ENCODE peak calls at places on chromosomes 3 and 15, in seven cellular contexts. One of them, this sample, is unnamed.

GRCh38 chr15:90529369-90530249 is at the start of gene CRTC3:
- DNase-seq in HCT116: no peak
- DNase-seq in right cardiac atrium: peak; percentile 81
- DNase-seq in heart left ventricle: peak; percentile 69
- DNase-seq in aorta: peak; percentile 86
- DNase-seq in fibroblast of lung: peak; percentile 64
- DNase-seq in CD4-positive, CD25-positive, alpha-beta regulatory T cell: peak; percentile 67
- DNase-seq in this sample: peak; percentile 34

GRCh38 chr3:100915706-100916105 is 77.5 kb downstream of the ABI3BP start:
- DNase-seq in HCT116: no peak
- DNase-seq in right cardiac atrium: no peak
- DNase-seq in heart left ventricle: no peak
- DNase-seq in aorta: no peak
- DNase-seq in fibroblast of lung: no peak
- DNase-seq in CD4-positive, CD25-positive, alpha-beta regulatory T cell: no peak
- DNase-seq in this sample: no peak

GRCh38 chr3:196189608-196190347 is 21.4 kb downstream of the ZDHHC19 start:
- DNase-seq in HCT116: no peak
- DNase-seq in right cardiac atrium: peak; percentile 50
- DNase-seq in heart left ventricle: no peak
- DNase-seq in aorta: no peak
- DNase-seq in fibroblast of lung: no peak
- DNase-seq in CD4-positive, CD25-positive, alpha-beta regulatory T cell: no peak
- DNase-seq in this sample: no peak

GRCh38 chr3:44056446-44057240 is 185.0 kb upstream of the TOPAZ1 start:
- DNase-seq in HCT116: no peak
- DNase-seq in right cardiac atrium: no peak
- DNase-seq in heart left ventricle: no peak
- DNase-seq in aorta: no peak
- DNase-seq in fibroblast of lung: no peak
- DNase-seq in CD4-positive, CD25-positive, alpha-beta regulatory T cell: no peak
- DNase-seq in this sample: no peak

GRCh38 chr3:94036909-94037507 is 8.6 kb upstream of the STX19 start:
- DNase-seq in HCT116: peak; percentile 35
- DNase-seq in right cardiac atrium: no peak
- DNase-seq in heart left ventricle: no peak
- DNase-seq in aorta: no peak
- DNase-seq in fibroblast of lung: peak; percentile 17
- DNase-seq in CD4-positive, CD25-positive, alpha-beta regulatory T cell: no peak
- DNase-seq in this sample: no peak

GRCh38 chr15:27167738-27168137 is 196.8 kb downstream of the GABRG3 start:
- DNase-seq in HCT116: no peak
- DNase-seq in right cardiac atrium: no peak
- DNase-seq in heart left ventricle: no peak
- DNase-seq in aorta: no peak
- DNase-seq in fibroblast of lung: no peak
- DNase-seq in CD4-positive, CD25-positive, alpha-beta regulatory T cell: no peak
- DNase-seq in this sample: no peak

GRCh38 chr3:15360786-15361493 is 28.6 kb upstream of the SH3BP5 start:
- DNase-seq in HCT116: no peak
- DNase-seq in right cardiac atrium: no peak
- DNase-seq in heart left ventricle: no peak
- DNase-seq in aorta: no peak
- DNase-seq in fibroblast of lung: peak; percentile 87
- DNase-seq in CD4-positive, CD25-positive, alpha-beta regulatory T cell: no peak
- DNase-seq in this sample: no peak

GRCh38 chr15:66161108-66161507 is 92.4 kb downstream of the MEGF11 start:
- DNase-seq in HCT116: no peak
- DNase-seq in right cardiac atrium: no peak
- DNase-seq in heart left ventricle: no peak
- DNase-seq in aorta: no peak
- DNase-seq in fibroblast of lung: no peak
- DNase-seq in CD4-positive, CD25-positive, alpha-beta regulatory T cell: no peak
- DNase-seq in this sample: no peak

GRCh38 chr3:51934991-51935885 is 6.5 kb downstream of the RRP9 start:
- DNase-seq in HCT116: no peak
- DNase-seq in right cardiac atrium: no peak
- DNase-seq in heart left ventricle: no peak
- DNase-seq in aorta: peak; percentile 52
- DNase-seq in fibroblast of lung: no peak
- DNase-seq in CD4-positive, CD25-positive, alpha-beta regulatory T cell: no peak
- DNase-seq in this sample: no peak

GRCh38 chr3:11431319-11431718 is 159.1 kb downstream of the ATG7 start:
- DNase-seq in HCT116: no peak
- DNase-seq in right cardiac atrium: no peak
- DNase-seq in heart left ventricle: no peak
- DNase-seq in aorta: no peak
- DNase-seq in fibroblast of lung: no peak
- DNase-seq in CD4-positive, CD25-positive, alpha-beta regulatory T cell: no peak
- DNase-seq in this sample: no peak

GRCh38 chr15:53962646-53963561 is 15.3 kb upstream of the UNC13C start:
- DNase-seq in HCT116: no peak
- DNase-seq in right cardiac atrium: peak; percentile 46
- DNase-seq in heart left ventricle: no peak
- DNase-seq in aorta: peak; percentile 70
- DNase-seq in fibroblast of lung: no peak
- DNase-seq in CD4-positive, CD25-positive, alpha-beta regulatory T cell: no peak
- DNase-seq in this sample: peak; percentile 7

GRCh38 chr15:76973362-76973743 is 21.6 kb upstream of the PSTPIP1 start:
- DNase-seq in HCT116: peak; percentile 22
- DNase-seq in right cardiac atrium: peak; percentile 75
- DNase-seq in heart left ventricle: peak; percentile 67
- DNase-seq in aorta: peak; percentile 82
- DNase-seq in fibroblast of lung: peak; percentile 16
- DNase-seq in CD4-positive, CD25-positive, alpha-beta regulatory T cell: peak; percentile 45
- DNase-seq in this sample: no peak

GRCh38 chr3:177429772-177430171 is 232.5 kb upstream of the TBL1XR1 start:
- DNase-seq in HCT116: no peak
- DNase-seq in right cardiac atrium: no peak
- DNase-seq in heart left ventricle: no peak
- DNase-seq in aorta: no peak
- DNase-seq in fibroblast of lung: no peak
- DNase-seq in CD4-positive, CD25-positive, alpha-beta regulatory T cell: no peak
- DNase-seq in this sample: no peak

GRCh38 chr3:73037369-73037699 is 24.1 kb upstream of the EBLN2 start:
- DNase-seq in HCT116: no peak
- DNase-seq in right cardiac atrium: no peak
- DNase-seq in heart left ventricle: no peak
- DNase-seq in aorta: no peak
- DNase-seq in fibroblast of lung: peak; percentile 66
- DNase-seq in CD4-positive, CD25-positive, alpha-beta regulatory T cell: no peak
- DNase-seq in this sample: no peak

GRCh38 chr3:118199044-118199443 is 835.6 kb downstream of the IGSF11 start:
- DNase-seq in HCT116: no peak
- DNase-seq in right cardiac atrium: no peak
- DNase-seq in heart left ventricle: no peak
- DNase-seq in aorta: no peak
- DNase-seq in fibroblast of lung: no peak
- DNase-seq in CD4-positive, CD25-positive, alpha-beta regulatory T cell: no peak
- DNase-seq in this sample: no peak

GRCh38 chr3:117788086-117788485 is 1078.5 kb downstream of the TUSC7 start:
- DNase-seq in HCT116: no peak
- DNase-seq in right cardiac atrium: no peak
- DNase-seq in heart left ventricle: no peak
- DNase-seq in aorta: no peak
- DNase-seq in fibroblast of lung: peak; percentile 95
- DNase-seq in CD4-positive, CD25-positive, alpha-beta regulatory T cell: no peak
- DNase-seq in this sample: no peak

GRCh38 chr3:119313461-119313860 is 19.3 kb downstream of the ARHGAP31 start:
- DNase-seq in HCT116: no peak
- DNase-seq in right cardiac atrium: no peak
- DNase-seq in heart left ventricle: no peak
- DNase-seq in aorta: no peak
- DNase-seq in fibroblast of lung: no peak
- DNase-seq in CD4-positive, CD25-positive, alpha-beta regulatory T cell: no peak
- DNase-seq in this sample: no peak

GRCh38 chr15:25710184-25710583 is 152.9 kb downstream of the ATP10A start:
- DNase-seq in HCT116: no peak
- DNase-seq in right cardiac atrium: peak; percentile 79
- DNase-seq in heart left ventricle: peak; percentile 59
- DNase-seq in aorta: peak; percentile 85
- DNase-seq in fibroblast of lung: no peak
- DNase-seq in CD4-positive, CD25-positive, alpha-beta regulatory T cell: peak; percentile 8
- DNase-seq in this sample: peak; percentile 25

GRCh38 chr3:132840201-132840700 is 118.0 kb upstream of the NPHP3 start:
- DNase-seq in HCT116: no peak
- DNase-seq in right cardiac atrium: no peak
- DNase-seq in heart left ventricle: no peak
- DNase-seq in aorta: no peak
- DNase-seq in fibroblast of lung: no peak
- DNase-seq in CD4-positive, CD25-positive, alpha-beta regulatory T cell: no peak
- DNase-seq in this sample: no peak

GRCh38 chr3:181040030-181040429 is 50.5 kb upstream of the DNAJC19 start:
- DNase-seq in HCT116: no peak
- DNase-seq in right cardiac atrium: no peak
- DNase-seq in heart left ventricle: no peak
- DNase-seq in aorta: no peak
- DNase-seq in fibroblast of lung: no peak
- DNase-seq in CD4-positive, CD25-positive, alpha-beta regulatory T cell: no peak
- DNase-seq in this sample: no peak

GRCh38 chr3:71055602-71056001 is 527.9 kb downstream of the FOXP1 start:
- DNase-seq in HCT116: no peak
- DNase-seq in right cardiac atrium: no peak
- DNase-seq in heart left ventricle: no peak
- DNase-seq in aorta: no peak
- DNase-seq in fibroblast of lung: peak; percentile 86
- DNase-seq in CD4-positive, CD25-positive, alpha-beta regulatory T cell: no peak
- DNase-seq in this sample: no peak

GRCh38 chr15:80246425-80246894 is 5.6 kb downstream of the CTXND1 start:
- DNase-seq in HCT116: no peak
- DNase-seq in right cardiac atrium: no peak
- DNase-seq in heart left ventricle: peak; percentile 49
- DNase-seq in aorta: no peak
- DNase-seq in fibroblast of lung: no peak
- DNase-seq in CD4-positive, CD25-positive, alpha-beta regulatory T cell: no peak
- DNase-seq in this sample: no peak

GRCh38 chr3:71111784-71112440 is 471.6 kb downstream of the FOXP1 start:
- DNase-seq in HCT116: peak; percentile 4
- DNase-seq in right cardiac atrium: no peak
- DNase-seq in heart left ventricle: no peak
- DNase-seq in aorta: no peak
- DNase-seq in fibroblast of lung: peak; percentile 90
- DNase-seq in CD4-positive, CD25-positive, alpha-beta regulatory T cell: no peak
- DNase-seq in this sample: no peak

GRCh38 chr3:20904674-20905073 is 718.7 kb upstream of the SGO1 start:
- DNase-seq in HCT116: no peak
- DNase-seq in right cardiac atrium: no peak
- DNase-seq in heart left ventricle: no peak
- DNase-seq in aorta: no peak
- DNase-seq in fibroblast of lung: no peak
- DNase-seq in CD4-positive, CD25-positive, alpha-beta regulatory T cell: no peak
- DNase-seq in this sample: no peak

GRCh38 chr15:73346735-73347312 is 21.9 kb downstream of the HCN4 start:
- DNase-seq in HCT116: peak; percentile 13
- DNase-seq in right cardiac atrium: peak; percentile 73
- DNase-seq in heart left ventricle: peak; percentile 70
- DNase-seq in aorta: peak; percentile 83
- DNase-seq in fibroblast of lung: peak; percentile 27
- DNase-seq in CD4-positive, CD25-positive, alpha-beta regulatory T cell: peak; percentile 43
- DNase-seq in this sample: peak; percentile 55

DNA sequence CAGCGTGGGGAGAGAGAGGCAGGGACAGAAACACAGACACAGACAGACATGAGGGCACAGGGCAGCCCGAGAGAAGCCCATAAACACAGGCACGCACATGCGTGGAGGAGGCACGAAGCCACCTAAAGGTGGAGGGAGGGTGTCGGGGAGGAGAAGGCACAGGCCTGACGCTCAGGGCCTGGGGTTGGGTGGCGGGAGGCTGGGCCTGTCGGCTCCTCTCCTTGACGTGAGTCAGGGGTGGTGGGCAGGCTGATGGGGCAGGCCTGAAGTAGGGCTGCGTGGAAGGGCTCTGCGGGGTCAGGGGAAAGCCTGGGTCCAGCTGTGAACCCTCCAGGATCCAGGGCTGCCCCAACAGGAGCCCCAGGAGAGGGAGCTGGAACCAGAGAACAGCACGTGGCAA is 74.2 kb downstream of the EPHB3 start:
- DNase-seq in HCT116: no peak
- DNase-seq in right cardiac atrium: no peak
- DNase-seq in heart left ventricle: peak; percentile 29
- DNase-seq in aorta: no peak
- DNase-seq in fibroblast of lung: no peak
- DNase-seq in CD4-positive, CD25-positive, alpha-beta regulatory T cell: no peak
- DNase-seq in this sample: no peak
- H3K4me1 ChIP-seq in HCT116: peaks cover 12% of the 10 kb centered on the region
- H3K4me1 ChIP-seq in right cardiac atrium: no peaks in the 10 kb centered on the region
- H3K4me1 ChIP-seq in heart left ventricle: peaks cover 37% of the 10 kb centered on the region
- H3K4me1 ChIP-seq in aorta: no peaks in the 10 kb centered on the region
- H3K4me1 ChIP-seq in fibroblast of lung: no peaks in the 10 kb centered on the region
- H3K4me1 ChIP-seq in CD4-positive, CD25-positive, alpha-beta regulatory T cell: no peaks in the 10 kb centered on the region
- H3K4me1 ChIP-seq in this sample: no peaks in the 10 kb centered on the region

DNA sequence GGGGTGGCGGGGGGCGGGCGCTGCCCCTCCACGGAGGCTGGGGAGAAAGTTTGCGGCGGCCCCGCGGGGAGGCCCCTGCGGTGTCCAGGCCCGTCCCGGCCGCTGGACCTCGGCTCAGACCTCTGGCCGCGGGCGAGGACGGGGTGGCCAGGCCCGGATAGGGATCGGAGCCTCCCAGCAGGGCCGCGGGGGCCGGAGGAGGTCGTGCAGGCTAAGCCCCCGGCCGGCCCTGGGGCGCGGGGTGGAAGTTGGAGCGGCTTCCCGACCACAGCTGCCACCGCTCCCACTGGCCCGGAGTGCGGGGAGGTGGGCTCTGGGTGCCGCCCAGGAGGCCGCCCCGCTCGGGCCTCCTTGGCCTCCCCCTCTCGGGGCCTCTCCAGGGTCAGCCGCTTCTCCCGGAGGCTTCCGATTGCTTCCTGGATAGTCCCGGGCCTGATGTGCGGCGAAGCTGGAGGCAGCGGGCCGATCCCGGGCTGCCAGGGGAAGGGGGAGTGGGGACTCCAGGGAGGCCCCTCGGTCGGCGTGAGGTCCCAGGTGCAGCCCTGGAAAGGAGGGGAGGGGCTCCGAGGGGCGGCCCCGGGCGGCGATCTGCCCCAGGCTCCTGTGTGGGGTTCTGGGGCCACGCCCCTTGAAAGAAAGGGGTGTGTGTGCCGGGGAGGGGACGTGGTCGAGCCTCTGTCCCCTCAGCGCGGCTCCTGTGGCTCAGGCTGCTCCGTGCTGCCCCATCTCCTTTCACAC is 907 bp downstream of the PLXNA1 start:
- DNase-seq in HCT116: no peak
- DNase-seq in right cardiac atrium: peak; percentile 74
- DNase-seq in heart left ventricle: no peak
- DNase-seq in aorta: no peak
- DNase-seq in fibroblast of lung: no peak
- DNase-seq in CD4-positive, CD25-positive, alpha-beta regulatory T cell: peak; percentile 19
- DNase-seq in this sample: peak; percentile 30
- H3K27ac ChIP-seq in HCT116: peak overlapping the region; percentile 67
- H3K27ac ChIP-seq in right cardiac atrium: no peak overlapping the region
- H3K27ac ChIP-seq in heart left ventricle: no peak overlapping the region
- H3K27ac ChIP-seq in aorta: no peak overlapping the region
- H3K27ac ChIP-seq in fibroblast of lung: peak overlapping the region; percentile 50
- H3K27ac ChIP-seq in CD4-positive, CD25-positive, alpha-beta regulatory T cell: no peak overlapping the region
- H3K27ac ChIP-seq in this sample: peak overlapping the region; percentile 40

GRCh38 chr3:105791919-105792786 is 76.7 kb downstream of the CBLB start:
- DNase-seq in HCT116: no peak
- DNase-seq in right cardiac atrium: peak; percentile 58
- DNase-seq in heart left ventricle: peak; percentile 78
- DNase-seq in aorta: no peak
- DNase-seq in fibroblast of lung: peak; percentile 98
- DNase-seq in CD4-positive, CD25-positive, alpha-beta regulatory T cell: no peak
- DNase-seq in this sample: peak; percentile 68
- H3K4me1 ChIP-seq in HCT116: peaks cover 9% of the 10 kb centered on the region
- H3K4me1 ChIP-seq in right cardiac atrium: peaks cover 10% of the 10 kb centered on the region
- H3K4me1 ChIP-seq in heart left ventricle: peaks cover 53% of the 10 kb centered on the region
- H3K4me1 ChIP-seq in aorta: peaks cover 6% of the 10 kb centered on the region
- H3K4me1 ChIP-seq in fibroblast of lung: peaks cover 17% of the 10 kb centered on the region
- H3K4me1 ChIP-seq in CD4-positive, CD25-positive, alpha-beta regulatory T cell: no peaks in the 10 kb centered on the region
- H3K4me1 ChIP-seq in this sample: peaks cover 20% of the 10 kb centered on the region

GRCh38 chr15:31323627-31324026 is 3.0 kb upstream of the KLF13 start:
- DNase-seq in HCT116: no peak
- DNase-seq in right cardiac atrium: no peak
- DNase-seq in heart left ventricle: peak; percentile 18
- DNase-seq in aorta: no peak
- DNase-seq in fibroblast of lung: no peak
- DNase-seq in CD4-positive, CD25-positive, alpha-beta regulatory T cell: no peak
- DNase-seq in this sample: no peak
- H3K27ac ChIP-seq in HCT116: no peak overlapping the region
- H3K27ac ChIP-seq in right cardiac atrium: no peak overlapping the region
- H3K27ac ChIP-seq in heart left ventricle: no peak overlapping the region
- H3K27ac ChIP-seq in aorta: no peak overlapping the region
- H3K27ac ChIP-seq in fibroblast of lung: no peak overlapping the region
- H3K27ac ChIP-seq in CD4-positive, CD25-positive, alpha-beta regulatory T cell: no peak overlapping the region
- H3K27ac ChIP-seq in this sample: no peak overlapping the region

This sample was measured in heart right ventricle.